ENCODE peak calls at places on chromosomes 6 and 20, in six cellular contexts. Q is HFFc6, A is heart right ventricle, U is cardiac muscle cell, G is choroid plexus epithelial cell, S is pancreas. B is an unnamed sample.

GRCh38 chr6:157585274-157586087 is 204.5 kb downstream of the ZDHHC14 start:
- DNase-seq in G (no peak), S (no peak), U (no peak), Q (no peak), A (no peak), B (no peak)

GRCh38 chr6:150692604-150693003 is 92.9 kb downstream of the PLEKHG1 start:
- DNase-seq in A (no peak), S (no peak), U (no peak), G (no peak), Q (no peak), B (no peak)

GRCh38 chr6:19838442-19839236 is 1.5 kb downstream of the ID4 start:
- DNase-seq in S (peak), Q (no peak), U (peak), G (peak), A (peak), B (peak)

GRCh38 chr20:55649254-55649653 is 356.1 kb downstream of the CBLN4 start:
- DNase-seq in G (no peak), A (no peak), Q (no peak), S (no peak), U (no peak), B (no peak)

GRCh38 chr20:16367948-16368560 is 205.2 kb downstream of the KIF16B start:
- DNase-seq in A (no peak), G (peak), U (no peak), S (no peak), Q (no peak), B (no peak)

GRCh38 chr6:28867078-28867414 is 56.7 kb downstream of the TRIM27 start:
- DNase-seq in G (peak), Q (no peak), A (no peak), S (no peak), U (no peak), B (no peak)

GRCh38 chr6:41488392-41489129 is 57.6 kb upstream of the FOXP4 start:
- DNase-seq in Q (peak), A (no peak), G (peak), S (no peak), U (peak), B (no peak)

GRCh38 chr20:34300809-34301586 is 2.2 kb downstream of the AHCY start:
- DNase-seq in G (no peak), A (no peak), S (no peak), U (peak), Q (no peak), B (no peak)

GRCh38 chr20:52731086-52731485 is 241.1 kb upstream of the TSHZ2 start:
- DNase-seq in A (no peak), U (no peak), Q (no peak), S (no peak), G (no peak), B (no peak)

GRCh38 chr20:32142991-32143390 is 33.5 kb downstream of the TM9SF4 start:
- DNase-seq in Q (no peak), G (no peak), U (no peak), A (no peak), S (no peak), B (no peak)

GRCh38 chr20:45061244-45061643 is 39.7 kb downstream of the KCNS1 start:
- DNase-seq in G (peak), U (no peak), Q (peak), S (no peak), A (no peak), B (peak)

GRCh38 chr6:52288216-52288615 is 3.7 kb upstream of the MCM3 start:
- DNase-seq in A (no peak), S (no peak), G (no peak), Q (no peak), U (no peak), B (no peak)

GRCh38 chr6:130796313-130796905 is 30.8 kb upstream of the SMLR1 start:
- DNase-seq in A (no peak), Q (peak), U (no peak), S (no peak), G (peak), B (peak)

GRCh38 chr20:21118138-21118537 is 7.7 kb upstream of the KIZ start:
- DNase-seq in Q (no peak), A (no peak), U (no peak), G (no peak), S (no peak), B (no peak)

GRCh38 chr6:66435321-66435720 is 728.3 kb upstream of the EYS start:
- DNase-seq in A (no peak), Q (no peak), S (no peak), U (no peak), G (no peak), B (peak)

GRCh38 chr20:60258255-60258863 is 300.1 kb downstream of the CDH26 start:
- DNase-seq in U (no peak), Q (no peak), S (no peak), G (no peak), A (no peak), B (no peak)

GRCh38 chr6:15987569-15987968 is 141.3 kb upstream of the MYLIP start:
- DNase-seq in S (no peak), G (peak), A (no peak), Q (no peak), U (peak), B (no peak)

GRCh38 chr20:16488086-16488485 is 85.2 kb downstream of the KIF16B start:
- DNase-seq in A (no peak), G (no peak), U (no peak), S (no peak), Q (no peak), B (no peak)

GRCh38 chr6:90484392-90484791 is 102.5 kb downstream of the MAP3K7 start:
- DNase-seq in G (no peak), U (no peak), Q (no peak), A (no peak), S (no peak), B (no peak)

DNA sequence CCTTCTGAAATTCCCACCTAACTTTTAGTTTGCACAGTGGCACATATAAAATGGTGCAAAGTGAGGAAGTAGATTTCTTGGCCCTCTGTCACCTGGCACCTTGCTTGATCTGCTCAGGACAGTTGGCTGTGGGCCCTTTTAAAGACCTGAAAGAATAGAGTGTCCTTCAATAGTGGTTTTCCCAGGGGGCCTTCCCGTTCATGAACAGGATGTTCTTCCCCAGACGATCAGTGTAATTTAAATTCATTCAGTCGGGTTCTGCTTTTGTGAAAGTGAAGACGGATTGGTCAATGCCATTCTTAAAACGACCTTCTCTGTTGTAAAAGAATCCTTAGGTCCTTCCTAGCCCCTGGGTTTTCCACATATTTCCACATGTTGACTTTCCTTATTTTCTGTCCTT is 178.5 kb downstream of the SASH1 start:
- DNase-seq in U (no peak), S (no peak), Q (no peak), A (no peak), G (peak), B (no peak)
- TF ChIP-seq CTCF in U (no peak), S (no peak), Q (no peak), A (no peak), G (no peak), B (no peak)

GRCh38 chr20:62707981-62708521 is 585 bp upstream of the NTSR1 start:
- DNase-seq in G (no peak), A (peak), Q (no peak), U (no peak), S (peak), B (peak)
- TF ChIP-seq CTCF in G (peak), A (no peak), Q (peak), U (peak), S (no peak), B (peak)

GRCh38 chr6:96939019-96939805 is 14.7 kb downstream of the KLHL32 start:
- DNase-seq in A (no peak), U (no peak), Q (peak), S (no peak), G (peak), B (peak)
- TF ChIP-seq CTCF in A (no peak), U (no peak), Q (no peak), S (no peak), G (no peak), B (no peak)

DNA sequence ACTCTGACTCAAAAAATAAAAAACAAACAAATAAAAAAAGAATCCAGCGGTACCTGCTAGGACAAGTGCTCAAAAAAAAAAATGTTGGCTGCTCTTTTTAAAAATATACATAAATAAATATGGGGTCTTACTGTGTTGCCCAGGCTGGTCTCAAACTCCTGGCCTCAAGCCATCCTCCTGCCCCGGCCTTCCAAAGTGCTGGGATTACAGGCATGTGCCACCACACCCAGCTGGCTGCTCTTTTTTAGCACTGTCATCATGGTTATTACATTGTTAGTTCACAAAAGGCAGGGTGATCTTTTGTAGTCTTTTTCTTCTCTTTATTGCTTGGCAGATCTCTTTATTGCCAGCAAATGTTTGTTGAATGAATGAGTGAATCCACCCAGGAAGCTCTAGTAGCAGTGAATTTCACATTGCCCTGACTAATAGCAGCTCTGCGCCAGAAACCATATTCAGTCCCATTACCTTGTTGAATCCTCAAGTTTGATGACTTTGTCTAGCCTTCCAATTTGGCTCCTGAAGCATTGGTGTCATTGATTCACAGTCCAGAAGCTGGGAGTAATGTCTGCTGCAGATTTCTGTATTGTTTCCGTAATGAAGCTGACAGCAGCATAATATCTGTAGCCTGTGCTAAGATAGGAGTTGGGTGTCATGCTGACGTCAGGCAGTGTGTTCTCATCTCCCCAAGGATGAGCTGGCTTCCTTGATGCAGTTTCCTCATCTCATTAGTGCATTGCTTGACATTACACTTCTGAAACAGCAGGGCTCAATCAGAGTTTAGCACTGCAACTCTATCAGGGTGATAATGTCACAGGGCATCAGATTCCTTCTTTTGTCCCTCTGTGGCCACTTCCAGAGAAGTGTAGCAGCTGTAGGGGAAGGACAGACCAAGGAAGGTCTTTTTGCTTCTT is 84.9 kb upstream of the TGM3 start:
- DNase-seq in Q (peak), A (no peak), U (no peak), S (no peak), G (peak), B (peak)
- TF ChIP-seq CTCF in Q (peak), A (no peak), U (no peak), S (no peak), G (no peak), B (peak)